ENCODE peak calls at places on chromosomes 5 and 9, in eight cellular contexts. One of them, this sample, is unnamed. For H3K9me3, the result is how much of the 10 kb centered on the place peaks cover.

GRCh38 chr5:148808864-148809642 is 17.4 kb upstream of the ADRB2 start:
- DNase-seq in spleen: peak
- DNase-seq in transverse colon: peak
- DNase-seq in IMR-90: no peak
- DNase-seq in sigmoid colon: no peak
- DNase-seq in heart left ventricle: no peak
- DNase-seq in Peyer's patch: peak
- DNase-seq in right lobe of liver: no peak
- DNase-seq in this sample: no peak

GRCh38 chr5:151676719-151677118 is 10.0 kb downstream of the SPARC start:
- DNase-seq in spleen: no peak
- DNase-seq in transverse colon: no peak
- DNase-seq in IMR-90: no peak
- DNase-seq in sigmoid colon: no peak
- DNase-seq in heart left ventricle: no peak
- DNase-seq in Peyer's patch: no peak
- DNase-seq in right lobe of liver: no peak
- DNase-seq in this sample: no peak

GRCh38 chr5:71922584-71923106 is 184.6 kb upstream of the MAP1B start:
- DNase-seq in spleen: no peak
- DNase-seq in transverse colon: no peak
- DNase-seq in IMR-90: peak
- DNase-seq in sigmoid colon: no peak
- DNase-seq in heart left ventricle: no peak
- DNase-seq in Peyer's patch: no peak
- DNase-seq in right lobe of liver: no peak
- DNase-seq in this sample: peak

GRCh38 chr5:88882321-88883038 is 504 bp downstream of the MEF2C start:
- DNase-seq in spleen: no peak
- DNase-seq in transverse colon: no peak
- DNase-seq in IMR-90: peak
- DNase-seq in sigmoid colon: no peak
- DNase-seq in heart left ventricle: no peak
- DNase-seq in Peyer's patch: no peak
- DNase-seq in right lobe of liver: no peak
- DNase-seq in this sample: no peak

GRCh38 chr5:68554566-68555279 is 339.2 kb downstream of the PIK3R1 start:
- DNase-seq in spleen: no peak
- DNase-seq in transverse colon: peak
- DNase-seq in IMR-90: peak
- DNase-seq in sigmoid colon: no peak
- DNase-seq in heart left ventricle: peak
- DNase-seq in Peyer's patch: no peak
- DNase-seq in right lobe of liver: peak
- DNase-seq in this sample: no peak

GRCh38 chr9:7146582-7146981 is 388.8 kb downstream of the KDM4C start:
- DNase-seq in spleen: no peak
- DNase-seq in transverse colon: no peak
- DNase-seq in IMR-90: no peak
- DNase-seq in sigmoid colon: no peak
- DNase-seq in heart left ventricle: no peak
- DNase-seq in Peyer's patch: no peak
- DNase-seq in right lobe of liver: no peak
- DNase-seq in this sample: peak

GRCh38 chr5:126806-127205 is 34.8 kb downstream of the PLEKHG4B start:
- DNase-seq in spleen: no peak
- DNase-seq in transverse colon: no peak
- DNase-seq in IMR-90: no peak
- DNase-seq in sigmoid colon: no peak
- DNase-seq in heart left ventricle: no peak
- DNase-seq in Peyer's patch: no peak
- DNase-seq in right lobe of liver: no peak
- DNase-seq in this sample: peak

GRCh38 chr5:127072861-127073846 is at the start of gene C5orf63:
- DNase-seq in spleen: peak
- DNase-seq in transverse colon: peak
- DNase-seq in IMR-90: peak
- DNase-seq in sigmoid colon: peak
- DNase-seq in heart left ventricle: peak
- DNase-seq in Peyer's patch: peak
- DNase-seq in right lobe of liver: peak
- DNase-seq in this sample: peak

GRCh38 chr9:135149876-135150275 is 62.4 kb downstream of the OLFM1 start:
- DNase-seq in spleen: no peak
- DNase-seq in transverse colon: no peak
- DNase-seq in IMR-90: no peak
- DNase-seq in sigmoid colon: no peak
- DNase-seq in heart left ventricle: no peak
- DNase-seq in Peyer's patch: no peak
- DNase-seq in right lobe of liver: no peak
- DNase-seq in this sample: no peak

GRCh38 chr5:96790851-96791513 is 16.8 kb downstream of the ERAP1 start:
- DNase-seq in spleen: no peak
- DNase-seq in transverse colon: no peak
- DNase-seq in IMR-90: peak
- DNase-seq in sigmoid colon: no peak
- DNase-seq in heart left ventricle: no peak
- DNase-seq in Peyer's patch: no peak
- DNase-seq in right lobe of liver: no peak
- DNase-seq in this sample: no peak

GRCh38 chr9:130975932-130976841 is 32.8 kb upstream of the LAMC3 start:
- DNase-seq in spleen: no peak
- DNase-seq in transverse colon: no peak
- DNase-seq in IMR-90: no peak
- DNase-seq in sigmoid colon: no peak
- DNase-seq in heart left ventricle: no peak
- DNase-seq in Peyer's patch: no peak
- DNase-seq in right lobe of liver: no peak
- DNase-seq in this sample: no peak

GRCh38 chr5:178230879-178231735 is 1.5 kb downstream of the PHYKPL start:
- DNase-seq in spleen: peak
- DNase-seq in transverse colon: peak
- DNase-seq in IMR-90: peak
- DNase-seq in sigmoid colon: no peak
- DNase-seq in heart left ventricle: no peak
- DNase-seq in Peyer's patch: no peak
- DNase-seq in right lobe of liver: peak
- DNase-seq in this sample: no peak

GRCh38 chr5:59757442-59757841 is 136.1 kb downstream of the PDE4D start:
- DNase-seq in spleen: no peak
- DNase-seq in transverse colon: no peak
- DNase-seq in IMR-90: no peak
- DNase-seq in sigmoid colon: no peak
- DNase-seq in heart left ventricle: no peak
- DNase-seq in Peyer's patch: no peak
- DNase-seq in right lobe of liver: no peak
- DNase-seq in this sample: no peak

GRCh38 chr9:95857896-95858295 is 17.6 kb upstream of the ERCC6L2 start:
- DNase-seq in spleen: no peak
- DNase-seq in transverse colon: no peak
- DNase-seq in IMR-90: no peak
- DNase-seq in sigmoid colon: no peak
- DNase-seq in heart left ventricle: no peak
- DNase-seq in Peyer's patch: no peak
- DNase-seq in right lobe of liver: no peak
- DNase-seq in this sample: no peak

GRCh38 chr9:13142776-13143175 is 136.7 kb downstream of the MPDZ start:
- DNase-seq in spleen: no peak
- DNase-seq in transverse colon: no peak
- DNase-seq in IMR-90: no peak
- DNase-seq in sigmoid colon: no peak
- DNase-seq in heart left ventricle: no peak
- DNase-seq in Peyer's patch: no peak
- DNase-seq in right lobe of liver: no peak
- DNase-seq in this sample: no peak
- H3K4me3 ChIP-seq in spleen: no peak
- H3K4me3 ChIP-seq in transverse colon: no peak
- H3K4me3 ChIP-seq in IMR-90: no peak
- H3K4me3 ChIP-seq in sigmoid colon: no peak
- H3K4me3 ChIP-seq in heart left ventricle: no peak
- H3K4me3 ChIP-seq in Peyer's patch: no peak
- H3K4me3 ChIP-seq in right lobe of liver: no peak
- H3K4me3 ChIP-seq in this sample: no peak

DNA sequence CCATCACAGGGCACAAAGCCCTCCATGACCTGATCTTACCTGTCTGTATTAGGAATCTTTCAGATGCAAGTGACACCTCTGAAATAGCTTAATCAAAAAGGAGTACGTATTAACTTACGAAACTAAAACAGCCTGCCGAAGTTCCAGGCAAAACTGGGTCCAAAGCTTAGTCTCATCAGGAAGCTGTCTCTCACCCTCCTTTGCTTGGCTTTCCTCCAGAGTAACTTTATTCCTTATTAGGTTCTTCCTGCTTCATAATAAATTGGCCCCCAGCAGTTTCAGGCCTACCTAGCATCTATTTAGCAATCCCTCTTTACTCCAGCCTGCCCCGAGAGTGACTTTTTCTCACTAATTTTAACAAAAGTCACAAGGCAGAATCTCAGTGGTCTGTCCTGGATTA is 58.4 kb upstream of the STK32A start:
- DNase-seq in spleen: no peak
- DNase-seq in transverse colon: no peak
- DNase-seq in IMR-90: no peak
- DNase-seq in sigmoid colon: no peak
- DNase-seq in heart left ventricle: no peak
- DNase-seq in Peyer's patch: no peak
- DNase-seq in right lobe of liver: no peak
- DNase-seq in this sample: no peak
- TF ChIP-seq POLR2A in spleen: no peak
- TF ChIP-seq POLR2A in transverse colon: no peak
- TF ChIP-seq POLR2A in IMR-90: no peak
- TF ChIP-seq POLR2A in sigmoid colon: no peak
- TF ChIP-seq POLR2A in heart left ventricle: no peak
- TF ChIP-seq POLR2A in Peyer's patch: no peak
- TF ChIP-seq POLR2A in right lobe of liver: no peak
- TF ChIP-seq POLR2A in this sample: no peak

GRCh38 chr9:24824607-24825006 is 278.9 kb upstream of the IZUMO3 start:
- DNase-seq in spleen: no peak
- DNase-seq in transverse colon: no peak
- DNase-seq in IMR-90: no peak
- DNase-seq in sigmoid colon: no peak
- DNase-seq in heart left ventricle: no peak
- DNase-seq in Peyer's patch: no peak
- DNase-seq in right lobe of liver: no peak
- DNase-seq in this sample: no peak
- H3K9me3 ChIP-seq in spleen: under half
- H3K9me3 ChIP-seq in transverse colon: under half
- H3K9me3 ChIP-seq in IMR-90: under half
- H3K9me3 ChIP-seq in sigmoid colon: under half
- H3K9me3 ChIP-seq in heart left ventricle: under half
- H3K9me3 ChIP-seq in Peyer's patch: under half
- H3K9me3 ChIP-seq in right lobe of liver: under half
- H3K9me3 ChIP-seq in this sample: under half

GRCh38 chr9:73152445-73152844 is 780 bp downstream of the ANXA1 start:
- DNase-seq in spleen: no peak
- DNase-seq in transverse colon: no peak
- DNase-seq in IMR-90: peak
- DNase-seq in sigmoid colon: no peak
- DNase-seq in heart left ventricle: no peak
- DNase-seq in Peyer's patch: no peak
- DNase-seq in right lobe of liver: no peak
- DNase-seq in this sample: no peak
- H3K4me3 ChIP-seq in spleen: peak
- H3K4me3 ChIP-seq in transverse colon: no peak
- H3K4me3 ChIP-seq in IMR-90: peak
- H3K4me3 ChIP-seq in sigmoid colon: peak
- H3K4me3 ChIP-seq in heart left ventricle: peak
- H3K4me3 ChIP-seq in Peyer's patch: peak
- H3K4me3 ChIP-seq in right lobe of liver: peak
- H3K4me3 ChIP-seq in this sample: peak

DNA sequence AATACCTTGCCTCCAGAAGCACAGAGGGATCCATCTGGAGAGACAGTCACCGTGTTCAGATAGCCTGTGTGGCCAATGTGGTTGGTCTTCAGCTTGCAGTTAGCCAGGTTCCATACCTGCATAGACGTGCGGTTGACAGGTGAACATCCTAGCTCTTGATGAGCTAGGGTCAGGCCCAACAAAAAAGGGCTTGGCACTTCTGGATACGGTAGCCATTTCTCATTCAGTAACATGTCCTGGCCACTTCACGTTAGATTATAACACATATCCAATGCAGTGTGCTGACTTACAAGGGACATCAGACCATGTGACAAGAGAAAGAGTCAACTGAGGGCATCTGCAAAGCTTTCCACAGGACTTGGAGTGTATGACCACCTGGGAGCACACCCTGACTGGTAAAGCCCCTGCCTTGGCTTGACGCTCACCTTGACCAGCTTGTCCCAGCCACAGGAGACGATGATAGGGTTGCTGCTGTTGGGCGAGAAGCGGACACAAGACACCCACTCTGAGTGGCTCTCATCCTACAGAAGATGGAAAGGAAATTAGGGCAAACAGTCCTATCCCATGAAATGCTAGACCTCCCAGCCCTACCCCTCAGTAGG is 4.5 kb downstream of the RACK1 start:
- DNase-seq in spleen: no peak
- DNase-seq in transverse colon: no peak
- DNase-seq in IMR-90: no peak
- DNase-seq in sigmoid colon: peak
- DNase-seq in heart left ventricle: no peak
- DNase-seq in Peyer's patch: no peak
- DNase-seq in right lobe of liver: no peak
- DNase-seq in this sample: no peak
- TF ChIP-seq POLR2A in spleen: no peak
- TF ChIP-seq POLR2A in transverse colon: no peak
- TF ChIP-seq POLR2A in IMR-90: no peak
- TF ChIP-seq POLR2A in sigmoid colon: no peak
- TF ChIP-seq POLR2A in heart left ventricle: no peak
- TF ChIP-seq POLR2A in Peyer's patch: no peak
- TF ChIP-seq POLR2A in right lobe of liver: no peak
- TF ChIP-seq POLR2A in this sample: no peak

This sample was measured in esophagus muscularis mucosa.